ENCODE peak calls at places on chromosomes 13 and 19, in four cellular contexts. V is H1, Y is K562, Q is GM12878. H is an unnamed sample.

GRCh38 chr19:39246951-39247669 is 1.5 kb downstream of the IFNL4 start:
- DNase-seq in V (peak; percentile 85), Y (peak; percentile 33), Q (no peak), H (no peak)

GRCh38 chr13:100657881-100658315 is 16.7 kb downstream of the TMTC4 start:
- DNase-seq in V (no peak), Y (no peak), Q (no peak), H (no peak)

GRCh38 chr19:11377237-11377636 is 2.8 kb downstream of the SWSAP1 start:
- DNase-seq in V (no peak), Y (peak; percentile 44), Q (no peak), H (no peak)

GRCh38 chr19:1109032-1109541 is 5.3 kb downstream of the GPX4 start:
- DNase-seq in V (no peak), Y (no peak), Q (no peak), H (no peak)

GRCh38 chr13:22229916-22230315 is 559.0 kb downstream of the FGF9 start:
- DNase-seq in V (no peak), Y (no peak), Q (no peak), H (no peak)

GRCh38 chr19:8259142-8259921 is 48.8 kb downstream of the CD320 start:
- DNase-seq in V (no peak), Y (no peak), Q (no peak), H (no peak)

GRCh38 chr19:54882758-54883157 is 8.7 kb downstream of the FCAR start:
- DNase-seq in V (no peak), Y (no peak), Q (peak; percentile 35), H (no peak)

GRCh38 chr13:35810286-35810685 is 320.9 kb downstream of the DCLK1 start:
- DNase-seq in V (no peak), Y (no peak), Q (no peak), H (peak; percentile 61)

GRCh38 chr13:51423766-51424165 is 29.1 kb downstream of the INTS6 start:
- DNase-seq in V (no peak), Y (no peak), Q (no peak), H (no peak)

GRCh38 chr13:51422484-51422883 is 30.4 kb downstream of the INTS6 start:
- DNase-seq in V (no peak), Y (no peak), Q (no peak), H (no peak)

GRCh38 chr13:51419015-51419636 is 33.7 kb downstream of the INTS6 start:
- DNase-seq in V (no peak), Y (no peak), Q (no peak), H (no peak)

GRCh38 chr13:51417716-51418115 is 35.1 kb downstream of the INTS6 start:
- DNase-seq in V (no peak), Y (no peak), Q (no peak), H (no peak)

DNA sequence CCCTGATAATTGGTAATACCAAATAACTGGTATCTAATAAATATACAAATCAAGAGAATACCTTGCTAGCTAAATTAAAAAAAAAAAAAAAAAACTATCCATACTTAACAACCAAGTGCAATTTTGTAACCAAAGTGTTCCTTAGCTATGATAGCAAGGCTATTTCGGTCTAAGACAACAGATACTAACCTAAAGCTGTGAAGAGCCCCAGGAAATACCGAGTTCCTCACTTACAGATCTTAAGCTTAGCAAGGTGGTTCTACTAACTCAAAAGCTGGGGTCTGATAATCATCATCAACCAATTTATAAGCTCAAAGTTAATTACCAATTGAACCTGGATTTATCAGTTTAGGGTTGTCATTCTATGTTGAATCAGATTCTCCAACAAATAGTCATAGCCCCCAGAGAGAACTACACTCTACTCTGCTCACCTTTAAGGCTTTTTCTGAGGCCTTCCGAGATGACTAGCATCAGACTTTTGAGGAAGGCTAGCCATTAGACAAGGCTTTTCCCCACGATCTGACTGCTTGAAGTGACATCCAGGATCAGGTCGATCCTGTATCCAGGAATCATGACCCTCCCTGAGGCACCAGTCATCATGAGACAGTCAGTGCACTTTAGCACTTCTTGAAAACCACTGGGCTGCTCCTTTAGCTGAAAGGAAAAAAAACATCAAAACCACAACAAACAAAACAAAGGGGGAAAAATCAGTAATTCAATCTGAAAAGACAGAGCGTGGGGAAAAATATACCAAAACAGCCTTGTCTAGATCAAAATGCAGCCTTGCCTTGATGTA is 32.0 kb downstream of the INTS6 start:
- DNase-seq in V (no peak), Y (no peak), Q (no peak), H (no peak)
- TF ChIP-seq NRF1 in V (no peak), Y (no peak), Q (no peak), H (no peak)

GRCh38 chr13:51996660-51997059 is 14.6 kb downstream of the ATP7B start:
- DNase-seq in V (no peak), Y (no peak), Q (no peak), H (no peak)
- H3K4me3 ChIP-seq in V (no peak overlapping the region), Y (peak overlapping the region; percentile 9), Q (no peak overlapping the region), H (no peak overlapping the region)

GRCh38 chr19:49758292-49758691 is 4.8 kb downstream of the TSKS start:
- DNase-seq in V (no peak), Y (no peak), Q (no peak), H (no peak)

GRCh38 chr19:49761249-49761624 is 1.9 kb downstream of the TSKS start:
- DNase-seq in V (no peak), Y (no peak), Q (no peak), H (no peak)

GRCh38 chr19:49763230-49763629 is at the start of gene TSKS:
- DNase-seq in V (no peak), Y (no peak), Q (no peak), H (no peak)

GRCh38 chr19:49764341-49764740 is 1.2 kb upstream of the TSKS start:
- DNase-seq in V (no peak), Y (no peak), Q (no peak), H (no peak)

GRCh38 chr19:49761625-49762311 is 1.3 kb downstream of the TSKS start:
- DNase-seq in V (no peak), Y (peak; percentile 75), Q (no peak), H (no peak)
- TF ChIP-seq NRF1 in V (no peak), Y (peak; percentile 12), Q (no peak), H (no peak)

GRCh38 chr19:47483800-47484690 is at the start of gene KPTN:
- DNase-seq in V (peak; percentile 99), Y (peak; percentile 93), Q (peak; percentile 57), H (peak; percentile 98)

GRCh38 chr19:47483200-47483599 is 819 bp downstream of the KPTN start:
- DNase-seq in V (no peak), Y (no peak), Q (no peak), H (no peak)

GRCh38 chr19:47486900-47487299 is 2.9 kb upstream of the KPTN start:
- DNase-seq in V (no peak), Y (no peak), Q (no peak), H (no peak)

GRCh38 chr19:47487551-47488515 is 3.8 kb upstream of the KPTN start:
- DNase-seq in V (no peak), Y (no peak), Q (no peak), H (no peak)

DNA sequence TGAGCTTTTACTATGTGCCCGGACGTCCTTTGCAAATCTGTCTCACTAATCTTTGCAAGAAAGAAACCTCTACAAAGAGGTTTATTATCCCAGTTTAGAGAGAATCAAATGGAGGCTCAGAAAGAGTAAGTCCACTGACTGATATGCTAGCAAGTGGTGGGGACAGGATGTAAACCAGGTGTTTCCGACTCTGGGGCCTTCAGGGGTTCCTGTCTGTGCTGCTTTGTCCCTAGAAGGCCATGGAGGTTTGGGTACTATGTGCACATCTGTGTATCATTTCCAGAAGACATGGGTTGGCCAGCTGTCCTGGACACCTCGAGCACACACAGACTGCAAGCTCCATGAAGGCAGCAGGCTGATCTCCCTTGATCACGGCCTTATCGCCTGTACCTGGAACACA is 1.2 kb upstream of the KPTN start:
- DNase-seq in V (no peak), Y (no peak), Q (no peak), H (no peak)
- H3K4me3 ChIP-seq in V (no peak overlapping the region), Y (peak overlapping the region; percentile 67), Q (peak overlapping the region; percentile 96), H (no peak overlapping the region)

GRCh38 chr19:10191347-10191746 is 3.4 kb downstream of the DNMT1 start:
- DNase-seq in V (no peak), Y (no peak), Q (no peak), H (no peak)
- TF ChIP-seq NRF1 in V (no peak), Y (no peak), Q (no peak), H (no peak)